ENCODE peak calls at places on chromosomes 3 and 15, in seven cellular contexts. E, O, U, P, A, B and R are unnamed samples.

GRCh38 chr3:159711560-159712333 is 276.9 kb upstream of the IL12A start:
- DNase-seq in E (no peak), O (peak), U (no peak), P (no peak), A (peak), B (no peak), R (no peak)

GRCh38 chr15:66591322-66591862 is 25.6 kb upstream of the LCTL start:
- DNase-seq in E (no peak), O (no peak), U (no peak), P (no peak), A (no peak), B (no peak), R (no peak)

GRCh38 chr3:119401502-119402440 is 61.6 kb downstream of the TMEM39A start:
- DNase-seq in E (no peak), O (no peak), U (no peak), P (no peak), A (no peak), B (no peak), R (no peak)

GRCh38 chr3:48130321-48130881 is 57.8 kb downstream of the CDC25A start:
- DNase-seq in E (no peak), O (peak), U (peak), P (no peak), A (peak), B (peak), R (no peak)

GRCh38 chr3:79983063-79983561 is 215.3 kb upstream of the ROBO1 start:
- DNase-seq in E (no peak), O (no peak), U (no peak), P (no peak), A (no peak), B (no peak), R (no peak)

GRCh38 chr3:189685854-189686253 is 54.7 kb downstream of the TP63 start:
- DNase-seq in E (no peak), O (peak), U (no peak), P (no peak), A (peak), B (no peak), R (no peak)

GRCh38 chr15:80694624-80695098 is 449 bp upstream of the ABHD17C start:
- DNase-seq in E (peak), O (no peak), U (peak), P (no peak), A (peak), B (no peak), R (peak)

GRCh38 chr3:197555281-197556261 is at the start of gene BDH1:
- DNase-seq in E (peak), O (no peak), U (peak), P (peak), A (no peak), B (no peak), R (peak)

GRCh38 chr3:128590948-128591347 is 59.7 kb downstream of the RPN1 start:
- DNase-seq in E (no peak), O (no peak), U (no peak), P (no peak), A (no peak), B (no peak), R (no peak)

GRCh38 chr15:35092311-35092710 is 7.2 kb upstream of the NANOGP8 start:
- DNase-seq in E (no peak), O (no peak), U (no peak), P (no peak), A (no peak), B (no peak), R (no peak)

GRCh38 chr15:56356616-56357015 is 8.6 kb upstream of the TEX9 start:
- DNase-seq in E (no peak), O (no peak), U (no peak), P (no peak), A (no peak), B (no peak), R (no peak)